ENCODE peak calls at places on chromosomes 2 and 18, in four cellular contexts. Z, F, M and U are unnamed samples.

GRCh38 chr18:3340015-3340681 is 78.2 kb downstream of the MYL12B start:
- DNase-seq in Z (no peak), F (no peak), M (no peak), U (no peak)

GRCh38 chr2:96142217-96143113 is 2.8 kb downstream of the DUSP2 start:
- DNase-seq in Z (peak), F (peak), M (no peak), U (peak)

GRCh38 chr18:62844850-62845643 is 129.7 kb downstream of the PHLPP1 start:
- DNase-seq in Z (no peak), F (peak), M (no peak), U (peak)

GRCh38 chr18:41690332-41691110 is 264.5 kb upstream of the PIK3C3 start:
- DNase-seq in Z (no peak), F (no peak), M (no peak), U (no peak)

GRCh38 chr2:48315847-48316194 is 214.1 kb upstream of the STON1 start:
- DNase-seq in Z (no peak), F (peak), M (no peak), U (peak)

GRCh38 chr2:179410552-179411356 is 146.1 kb upstream of the SESTD1 start:
- DNase-seq in Z (no peak), F (no peak), M (peak), U (peak)

GRCh38 chr2:165013944-165014619 is 58.8 kb upstream of the SLC38A11 start:
- DNase-seq in Z (no peak), F (no peak), M (no peak), U (no peak)

GRCh38 chr2:101638817-101639605 is 58.5 kb upstream of the MAP4K4 start:
- DNase-seq in Z (peak), F (no peak), M (no peak), U (no peak)

GRCh38 chr2:176063958-176064357 is 19.8 kb downstream of the EVX2 start:
- DNase-seq in Z (no peak), F (no peak), M (no peak), U (no peak)

GRCh38 chr2:205903549-205904129 is 182.3 kb downstream of the INO80D start:
- DNase-seq in Z (no peak), F (no peak), M (no peak), U (peak)

GRCh38 chr2:129396980-129397599 is 582.4 kb upstream of the RAB6C start:
- DNase-seq in Z (no peak), F (no peak), M (no peak), U (no peak)

GRCh38 chr18:48122816-48123215 is 192.4 kb upstream of the SMAD2 start:
- DNase-seq in Z (no peak), F (no peak), M (no peak), U (no peak)

GRCh38 chr18:57004366-57005121 is 142.3 kb upstream of the BOD1L2 start:
- DNase-seq in Z (no peak), F (no peak), M (no peak), U (peak)

GRCh38 chr2:230319211-230319862 is 7.7 kb upstream of the SP140L start:
- DNase-seq in Z (no peak), F (peak), M (peak), U (peak)

GRCh38 chr2:82316573-82317371 is 2012.2 kb upstream of the LRRTM1 start:
- DNase-seq in Z (no peak), F (no peak), M (no peak), U (no peak)

GRCh38 chr2:180573951-180574350 is 406.5 kb upstream of the UBE2E3 start:
- DNase-seq in Z (peak), F (no peak), M (no peak), U (no peak)

GRCh38 chr2:37459095-37459981 is 114.9 kb downstream of the QPCT start:
- DNase-seq in Z (no peak), F (no peak), M (no peak), U (no peak)

GRCh38 chr2:111663471-111663951 is 220.5 kb downstream of the ANAPC1 start:
- DNase-seq in Z (no peak), F (no peak), M (no peak), U (no peak)

GRCh38 chr18:21499997-21500396 is 100.5 kb downstream of the ESCO1 start:
- DNase-seq in Z (no peak), F (no peak), M (no peak), U (no peak)

GRCh38 chr18:32042337-32042736 is 23.7 kb downstream of the RNF125 start:
- DNase-seq in Z (no peak), F (no peak), M (no peak), U (no peak)

GRCh38 chr2:191929288-191929687 is 82.4 kb upstream of the CAVIN2 start:
- DNase-seq in Z (no peak), F (no peak), M (no peak), U (no peak)

GRCh38 chr2:20326163-20326780 is 24.4 kb downstream of the PUM2 start:
- DNase-seq in Z (peak), F (peak), M (peak), U (peak)

GRCh38 chr18:30160124-30160523 is 882.4 kb downstream of the DSC3 start:
- DNase-seq in Z (no peak), F (no peak), M (no peak), U (no peak)

GRCh38 chr2:75428060-75428459 is 132.7 kb downstream of the EVA1A start:
- DNase-seq in Z (no peak), F (no peak), M (no peak), U (no peak)

GRCh38 chr2:46990231-46990588 is 74.6 kb upstream of the MCFD2 start:
- DNase-seq in Z (no peak), F (no peak), M (no peak), U (no peak)

GRCh38 chr2:156999657-157000056 is 257.8 kb upstream of the GALNT5 start:
- DNase-seq in Z (no peak), F (no peak), M (no peak), U (no peak)

GRCh38 chr2:227781841-227782240 is 31.8 kb upstream of the CCL20 start:
- DNase-seq in Z (no peak), F (no peak), M (no peak), U (no peak)

GRCh38 chr2:20052872-20053281 is 1.4 kb upstream of the LAPTM4A start:
- DNase-seq in Z (peak), F (no peak), M (no peak), U (no peak)

GRCh38 chr2:218891275-218892135 is 10.9 kb downstream of the WNT10A start:
- DNase-seq in Z (peak), F (no peak), M (no peak), U (no peak)

GRCh38 chr2:239475161-239476028 is 74.6 kb upstream of the HDAC4 start:
- DNase-seq in Z (no peak), F (no peak), M (no peak), U (no peak)

GRCh38 chr2:17878222-17879136 is at the start of gene KCNS3:
- DNase-seq in Z (peak), F (peak), M (peak), U (peak)

GRCh38 chr2:190695739-190696138 is 46.9 kb downstream of the NAB1 start:
- DNase-seq in Z (no peak), F (no peak), M (no peak), U (no peak)

GRCh38 chr18:8607776-8608682 is 1.2 kb upstream of the RAB12 start:
- DNase-seq in Z (peak), F (no peak), M (no peak), U (no peak)

GRCh38 chr2:54724150-54724559 is 693 bp downstream of the EML6 start:
- DNase-seq in Z (peak), F (no peak), M (no peak), U (no peak)

GRCh38 chr2:128536925-128537620 is 218.4 kb upstream of the HS6ST1 start:
- DNase-seq in Z (peak), F (no peak), M (no peak), U (no peak)

GRCh38 chr18:5890606-5891360 is 4.5 kb downstream of the TMEM200C start:
- DNase-seq in Z (peak), F (peak), M (peak), U (peak)